ENCODE peak calls at places on chromosomes 12 and 14, in seven cellular contexts. One of them, this sample, is unnamed.

GRCh38 chr12:48078901-48079300 is 27.0 kb downstream of the SENP1 start:
- DNase-seq in AG04450: peak
- DNase-seq in mesothelial cell of epicardium: no peak
- DNase-seq in GM03348: peak
- DNase-seq in foreskin keratinocyte: peak
- DNase-seq in activated T-cell treated with anti-CD3 and anti-CD28 coated beads for 4 hours: no peak
- DNase-seq in NCI-H1436: no peak
- DNase-seq in this sample: no peak

GRCh38 chr14:95424533-95424932 is 91.9 kb downstream of the SYNE3 start:
- DNase-seq in AG04450: no peak
- DNase-seq in mesothelial cell of epicardium: no peak
- DNase-seq in GM03348: peak
- DNase-seq in foreskin keratinocyte: no peak
- DNase-seq in activated T-cell treated with anti-CD3 and anti-CD28 coated beads for 4 hours: no peak
- DNase-seq in NCI-H1436: no peak
- DNase-seq in this sample: no peak

GRCh38 chr12:52197371-52198231 is 5.8 kb upstream of the KRT80 start:
- DNase-seq in AG04450: no peak
- DNase-seq in mesothelial cell of epicardium: no peak
- DNase-seq in GM03348: no peak
- DNase-seq in foreskin keratinocyte: no peak
- DNase-seq in activated T-cell treated with anti-CD3 and anti-CD28 coated beads for 4 hours: no peak
- DNase-seq in NCI-H1436: no peak
- DNase-seq in this sample: no peak

GRCh38 chr12:68557011-68557715 is 53.5 kb upstream of the RAP1B start:
- DNase-seq in AG04450: peak
- DNase-seq in mesothelial cell of epicardium: no peak
- DNase-seq in GM03348: peak
- DNase-seq in foreskin keratinocyte: peak
- DNase-seq in activated T-cell treated with anti-CD3 and anti-CD28 coated beads for 4 hours: no peak
- DNase-seq in NCI-H1436: no peak
- DNase-seq in this sample: no peak

GRCh38 chr12:57090924-57091632 is 2.2 kb downstream of the NAB2 start:
- DNase-seq in AG04450: no peak
- DNase-seq in mesothelial cell of epicardium: no peak
- DNase-seq in GM03348: peak
- DNase-seq in foreskin keratinocyte: no peak
- DNase-seq in activated T-cell treated with anti-CD3 and anti-CD28 coated beads for 4 hours: no peak
- DNase-seq in NCI-H1436: no peak
- DNase-seq in this sample: no peak

GRCh38 chr14:23537351-23538048 is 14.1 kb downstream of the ZFHX2 start:
- DNase-seq in AG04450: no peak
- DNase-seq in mesothelial cell of epicardium: no peak
- DNase-seq in GM03348: no peak
- DNase-seq in foreskin keratinocyte: no peak
- DNase-seq in activated T-cell treated with anti-CD3 and anti-CD28 coated beads for 4 hours: no peak
- DNase-seq in NCI-H1436: no peak
- DNase-seq in this sample: no peak

GRCh38 chr12:93595336-93595735 is 22.9 kb downstream of the SOCS2 start:
- DNase-seq in AG04450: no peak
- DNase-seq in mesothelial cell of epicardium: no peak
- DNase-seq in GM03348: no peak
- DNase-seq in foreskin keratinocyte: no peak
- DNase-seq in activated T-cell treated with anti-CD3 and anti-CD28 coated beads for 4 hours: no peak
- DNase-seq in NCI-H1436: no peak
- DNase-seq in this sample: no peak

GRCh38 chr14:88248606-88249005 is 74.5 kb downstream of the KCNK10 start:
- DNase-seq in AG04450: no peak
- DNase-seq in mesothelial cell of epicardium: no peak
- DNase-seq in GM03348: no peak
- DNase-seq in foreskin keratinocyte: peak
- DNase-seq in activated T-cell treated with anti-CD3 and anti-CD28 coated beads for 4 hours: no peak
- DNase-seq in NCI-H1436: no peak
- DNase-seq in this sample: no peak

GRCh38 chr12:3299929-3300832 is 190.8 kb upstream of the PRMT8 start:
- DNase-seq in AG04450: peak
- DNase-seq in mesothelial cell of epicardium: peak
- DNase-seq in GM03348: peak
- DNase-seq in foreskin keratinocyte: peak
- DNase-seq in activated T-cell treated with anti-CD3 and anti-CD28 coated beads for 4 hours: peak
- DNase-seq in NCI-H1436: peak
- DNase-seq in this sample: peak

GRCh38 chr12:32240210-32240609 is 133.6 kb downstream of the BICD1 start:
- DNase-seq in AG04450: no peak
- DNase-seq in mesothelial cell of epicardium: no peak
- DNase-seq in GM03348: no peak
- DNase-seq in foreskin keratinocyte: no peak
- DNase-seq in activated T-cell treated with anti-CD3 and anti-CD28 coated beads for 4 hours: no peak
- DNase-seq in NCI-H1436: no peak
- DNase-seq in this sample: no peak

GRCh38 chr12:109723311-109723791 is 9.7 kb downstream of the FAM222A start:
- DNase-seq in AG04450: no peak
- DNase-seq in mesothelial cell of epicardium: no peak
- DNase-seq in GM03348: no peak
- DNase-seq in foreskin keratinocyte: no peak
- DNase-seq in activated T-cell treated with anti-CD3 and anti-CD28 coated beads for 4 hours: no peak
- DNase-seq in NCI-H1436: no peak
- DNase-seq in this sample: no peak

GRCh38 chr14:101849125-101849524 is 87.6 kb downstream of the PPP2R5C start:
- DNase-seq in AG04450: no peak
- DNase-seq in mesothelial cell of epicardium: no peak
- DNase-seq in GM03348: no peak
- DNase-seq in foreskin keratinocyte: no peak
- DNase-seq in activated T-cell treated with anti-CD3 and anti-CD28 coated beads for 4 hours: no peak
- DNase-seq in NCI-H1436: no peak
- DNase-seq in this sample: peak

GRCh38 chr12:76536546-76536945 is 23.0 kb downstream of the OSBPL8 start:
- DNase-seq in AG04450: no peak
- DNase-seq in mesothelial cell of epicardium: no peak
- DNase-seq in GM03348: no peak
- DNase-seq in foreskin keratinocyte: no peak
- DNase-seq in activated T-cell treated with anti-CD3 and anti-CD28 coated beads for 4 hours: no peak
- DNase-seq in NCI-H1436: no peak
- DNase-seq in this sample: no peak

GRCh38 chr12:18343708-18344107 is 82.4 kb downstream of the PIK3C2G start:
- DNase-seq in AG04450: no peak
- DNase-seq in mesothelial cell of epicardium: no peak
- DNase-seq in GM03348: no peak
- DNase-seq in foreskin keratinocyte: no peak
- DNase-seq in activated T-cell treated with anti-CD3 and anti-CD28 coated beads for 4 hours: no peak
- DNase-seq in NCI-H1436: no peak
- DNase-seq in this sample: no peak

GRCh38 chr14:22200977-22201605 is 387.9 kb downstream of the DAD1 start:
- DNase-seq in AG04450: no peak
- DNase-seq in mesothelial cell of epicardium: no peak
- DNase-seq in GM03348: peak
- DNase-seq in foreskin keratinocyte: no peak
- DNase-seq in activated T-cell treated with anti-CD3 and anti-CD28 coated beads for 4 hours: no peak
- DNase-seq in NCI-H1436: no peak
- DNase-seq in this sample: peak

GRCh38 chr12:87280356-87280755 is 748.8 kb downstream of the C12orf50 start:
- DNase-seq in AG04450: no peak
- DNase-seq in mesothelial cell of epicardium: no peak
- DNase-seq in GM03348: no peak
- DNase-seq in foreskin keratinocyte: no peak
- DNase-seq in activated T-cell treated with anti-CD3 and anti-CD28 coated beads for 4 hours: no peak
- DNase-seq in NCI-H1436: no peak
- DNase-seq in this sample: peak

GRCh38 chr14:87952307-87953094 is 40.5 kb downstream of the GALC start:
- DNase-seq in AG04450: no peak
- DNase-seq in mesothelial cell of epicardium: no peak
- DNase-seq in GM03348: no peak
- DNase-seq in foreskin keratinocyte: no peak
- DNase-seq in activated T-cell treated with anti-CD3 and anti-CD28 coated beads for 4 hours: no peak
- DNase-seq in NCI-H1436: no peak
- DNase-seq in this sample: peak

GRCh38 chr14:82635931-82636330 is 1102.3 kb upstream of the SEL1L start:
- DNase-seq in AG04450: no peak
- DNase-seq in mesothelial cell of epicardium: no peak
- DNase-seq in GM03348: no peak
- DNase-seq in foreskin keratinocyte: no peak
- DNase-seq in activated T-cell treated with anti-CD3 and anti-CD28 coated beads for 4 hours: no peak
- DNase-seq in NCI-H1436: no peak
- DNase-seq in this sample: no peak

GRCh38 chr12:75960954-75961661 is 70.5 kb downstream of the PHLDA1 start:
- DNase-seq in AG04450: no peak
- DNase-seq in mesothelial cell of epicardium: no peak
- DNase-seq in GM03348: no peak
- DNase-seq in foreskin keratinocyte: no peak
- DNase-seq in activated T-cell treated with anti-CD3 and anti-CD28 coated beads for 4 hours: no peak
- DNase-seq in NCI-H1436: no peak
- DNase-seq in this sample: no peak